ENCODE peak calls at places on chromosome 14, in ten cellular contexts. C is heart left ventricle, J is sigmoid colon, G is lung, X is ovary, S is gastrocnemius medialis, Q is suprapubic skin, I is psoas muscle, V is lower lobe of right lung, W is HL-60. B is an unnamed sample.

GRCh38 chr14:105897725-105898113 is 371.3 kb downstream of the TMEM121 start:
- DNase-seq in G (no peak), S (no peak), W (no peak), V (no peak), X (no peak), J (no peak), C (peak), I (peak), Q (no peak), B (no peak)

GRCh38 chr14:64721391-64721791 is 17.2 kb downstream of the PLEKHG3 start:
- DNase-seq in S (no peak), Q (no peak), X (no peak), W (no peak), G (no peak), C (peak), I (peak), J (peak), V (no peak), B (peak)

GRCh38 chr14:26026384-26026783 is 571.4 kb downstream of the NOVA1 start:
- DNase-seq in W (no peak), J (no peak), G (no peak), C (no peak), Q (no peak), X (no peak), I (no peak), V (no peak), S (no peak), B (no peak)

GRCh38 chr14:100348779-100349708 is 25.9 kb downstream of the SLC25A47 start:
- DNase-seq in G (no peak), V (no peak), C (no peak), W (no peak), S (no peak), Q (peak), X (no peak), I (no peak), J (no peak), B (no peak)

GRCh38 chr14:81868172-81868571 is 334.5 kb upstream of the SEL1L start:
- DNase-seq in I (no peak), S (no peak), C (no peak), G (no peak), Q (no peak), W (no peak), J (no peak), V (no peak), X (no peak), B (no peak)

GRCh38 chr14:31578266-31578665 is 17.1 kb downstream of the NUBPL start:
- DNase-seq in S (no peak), J (no peak), C (no peak), X (no peak), I (no peak), Q (no peak), G (no peak), V (no peak), W (no peak), B (no peak)

GRCh38 chr14:32078030-32078793 is 1.1 kb downstream of the ARHGAP5 start:
- DNase-seq in V (peak), G (peak), J (peak), Q (no peak), I (peak), W (no peak), C (peak), S (no peak), X (no peak), B (peak)

GRCh38 chr14:22432348-22432976 is 156.6 kb downstream of the DAD1 start:
- DNase-seq in V (no peak), S (no peak), I (no peak), C (peak), G (peak), Q (no peak), J (no peak), W (no peak), X (peak), B (no peak)

GRCh38 chr14:72616294-72616693 is 277.6 kb downstream of the DPF3 start:
- DNase-seq in W (no peak), Q (peak), X (no peak), V (no peak), J (no peak), G (no peak), C (no peak), S (peak), I (no peak), B (peak)

GRCh38 chr14:93830753-93831461 is 42.6 kb upstream of the PRIMA1 start:
- DNase-seq in X (no peak), C (no peak), S (no peak), V (no peak), Q (no peak), G (no peak), I (no peak), J (no peak), W (no peak), B (no peak)

GRCh38 chr14:45249847-45250575 is 3.0 kb downstream of the MIS18BP1 start:
- DNase-seq in X (no peak), W (no peak), C (peak), S (no peak), J (peak), I (no peak), V (no peak), G (no peak), Q (no peak), B (no peak)

DNA sequence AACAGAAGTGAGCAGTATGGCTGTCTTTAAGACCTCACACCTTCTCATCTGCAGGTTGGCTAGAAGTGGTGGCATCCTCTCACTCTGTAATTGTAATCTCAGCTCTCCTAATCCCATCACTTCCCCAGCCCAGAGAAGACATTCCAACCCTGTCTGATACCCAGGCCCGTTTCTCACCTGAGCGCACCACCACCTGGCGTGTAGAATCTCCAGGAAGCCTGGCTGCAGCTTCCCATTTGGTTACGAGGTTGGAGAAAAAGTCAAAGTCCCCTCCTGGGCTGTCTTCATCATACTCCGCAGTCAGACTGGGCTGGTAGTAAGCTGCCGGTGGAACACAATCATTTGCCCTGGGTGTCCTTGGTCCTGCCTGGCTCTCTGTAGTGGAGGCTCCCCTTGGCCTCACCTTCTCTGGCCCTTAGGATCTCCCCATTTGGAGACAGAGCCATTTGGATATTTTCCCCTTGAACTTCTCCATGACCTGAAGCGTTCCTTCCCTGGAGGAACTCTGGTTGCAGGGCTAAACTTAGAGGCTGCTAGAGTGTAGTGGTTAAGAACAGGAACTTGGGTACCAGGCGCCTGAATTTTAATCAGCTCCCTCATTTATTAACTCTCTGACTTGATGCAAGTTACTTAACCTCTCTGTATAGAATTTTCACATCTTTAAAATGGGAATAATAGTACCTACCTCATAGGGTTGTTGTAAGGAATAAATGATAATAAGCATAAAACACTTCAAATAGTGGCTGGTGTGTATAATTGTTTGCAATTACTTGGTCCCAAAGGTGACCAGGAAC is 1.8 kb downstream of the SDR39U1 start:
- DNase-seq in X (no peak), W (no peak), C (no peak), V (no peak), I (no peak), G (no peak), Q (no peak), J (no peak), S (no peak), B (no peak)
- H3K27ac ChIP-seq in X (peak), W (no peak), C (peak), V (peak), I (peak), G (peak), Q (peak), J (peak), S (peak), B (peak)

GRCh38 chr14:50023671-50024490 is 92.5 kb downstream of the VCPKMT start:
- DNase-seq in S (peak), V (no peak), G (no peak), C (no peak), I (no peak), Q (no peak), J (peak), W (no peak), X (no peak), B (no peak)
- H3K4me3 ChIP-seq in S (no peak), V (no peak), G (no peak), C (no peak), I (no peak), Q (no peak), J (peak), W (no peak), X (peak), B (peak)

GRCh38 chr14:37591311-37591940 is 3.6 kb downstream of the FOXA1 start:
- DNase-seq in S (no peak), J (no peak), C (no peak), I (no peak), X (no peak), V (peak), W (no peak), G (no peak), Q (no peak), B (no peak)
- TF ChIP-seq CTCF in S (no peak), J (no peak), C (no peak), I (no peak), X (no peak), V (peak), W (no peak), G (no peak), Q (no peak), B (no peak)

GRCh38 chr14:53948181-53948884 is 8.3 kb downstream of the BMP4 start:
- DNase-seq in S (no peak), I (no peak), Q (no peak), C (no peak), G (no peak), X (no peak), W (no peak), V (no peak), J (no peak), B (no peak)
- H3K27ac ChIP-seq in S (no peak), I (no peak), Q (no peak), C (no peak), G (no peak), X (no peak), W (no peak), V (no peak), J (no peak), B (no peak)

DNA sequence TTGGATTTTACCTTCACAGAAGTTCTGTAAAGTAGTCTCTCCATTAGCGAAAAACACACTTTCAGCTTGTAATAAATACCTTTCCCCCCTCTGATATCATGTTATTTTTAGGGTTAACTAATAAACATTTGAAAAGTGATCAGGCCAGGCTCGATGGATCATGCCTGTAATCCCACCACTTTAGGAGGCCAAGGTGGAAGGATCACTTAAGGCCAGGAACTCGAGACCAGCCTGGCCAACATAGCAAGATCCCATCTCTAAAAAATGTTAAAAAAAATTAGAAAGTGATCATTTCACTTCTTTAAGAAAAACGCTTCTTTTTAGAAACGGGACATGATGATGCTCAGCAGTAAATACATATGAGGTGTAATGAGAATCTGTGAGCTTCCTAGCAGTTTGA is 2.0 kb downstream of the CDKL1 start:
- DNase-seq in C (no peak), V (no peak), G (no peak), W (no peak), J (no peak), Q (no peak), X (no peak), I (no peak), S (no peak), B (no peak)
- H3K4me3 ChIP-seq in C (no peak), V (peak), G (no peak), W (no peak), J (peak), Q (peak), X (peak), I (no peak), S (no peak), B (no peak)

GRCh38 chr14:71552809-71553208 is 379.4 kb upstream of the RGS6 start:
- DNase-seq in V (no peak), S (no peak), J (no peak), G (no peak), X (no peak), I (no peak), W (no peak), C (no peak), Q (no peak), B (no peak)
- TF ChIP-seq CTCF in V (no peak), S (no peak), J (no peak), G (no peak), X (no peak), I (no peak), W (no peak), C (no peak), Q (no peak), B (no peak)

DNA sequence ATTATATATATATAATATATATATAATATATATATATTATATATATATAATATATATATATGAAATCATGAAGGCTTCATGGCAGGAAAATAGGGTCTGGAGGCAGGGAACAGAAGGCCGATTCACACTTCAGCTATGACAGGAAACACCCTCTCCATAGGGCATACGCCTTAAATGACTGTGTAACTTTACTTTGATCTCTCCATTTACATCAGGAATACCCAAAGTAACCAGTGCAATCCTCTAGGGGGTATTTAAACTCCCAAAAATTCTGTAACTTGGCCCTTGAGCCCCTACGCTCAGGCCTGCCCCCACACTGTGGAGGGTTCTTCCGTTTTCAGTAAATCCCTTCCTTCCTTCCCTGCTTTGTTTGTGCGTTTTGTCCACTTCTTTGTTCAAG is 40.4 kb upstream of the PPP2R5C start:
- DNase-seq in Q (peak), I (no peak), C (no peak), S (no peak), G (no peak), X (no peak), V (no peak), W (no peak), J (no peak), B (peak)
- H3K27ac ChIP-seq in Q (peak), I (no peak), C (peak), S (no peak), G (no peak), X (no peak), V (peak), W (no peak), J (no peak), B (no peak)

GRCh38 chr14:73743431-73743931 is 29.3 kb upstream of the PNMA1 start:
- DNase-seq in S (no peak), C (peak), V (peak), J (peak), W (peak), X (no peak), Q (no peak), G (peak), I (peak), B (peak)

GRCh38 chr14:73744175-73744867 is 30.1 kb upstream of the PNMA1 start:
- DNase-seq in G (no peak), V (no peak), C (no peak), S (no peak), W (no peak), X (no peak), J (no peak), I (no peak), Q (no peak), B (peak)

GRCh38 chr14:73746540-73747385 is 32.6 kb upstream of the PNMA1 start:
- DNase-seq in G (no peak), V (no peak), I (no peak), W (no peak), X (no peak), S (no peak), C (no peak), Q (no peak), J (peak), B (peak)

GRCh38 chr14:73745571-73746539 is 31.7 kb upstream of the PNMA1 start:
- DNase-seq in X (no peak), S (no peak), Q (no peak), V (no peak), J (peak), W (no peak), C (no peak), G (no peak), I (no peak), B (peak)

DNA sequence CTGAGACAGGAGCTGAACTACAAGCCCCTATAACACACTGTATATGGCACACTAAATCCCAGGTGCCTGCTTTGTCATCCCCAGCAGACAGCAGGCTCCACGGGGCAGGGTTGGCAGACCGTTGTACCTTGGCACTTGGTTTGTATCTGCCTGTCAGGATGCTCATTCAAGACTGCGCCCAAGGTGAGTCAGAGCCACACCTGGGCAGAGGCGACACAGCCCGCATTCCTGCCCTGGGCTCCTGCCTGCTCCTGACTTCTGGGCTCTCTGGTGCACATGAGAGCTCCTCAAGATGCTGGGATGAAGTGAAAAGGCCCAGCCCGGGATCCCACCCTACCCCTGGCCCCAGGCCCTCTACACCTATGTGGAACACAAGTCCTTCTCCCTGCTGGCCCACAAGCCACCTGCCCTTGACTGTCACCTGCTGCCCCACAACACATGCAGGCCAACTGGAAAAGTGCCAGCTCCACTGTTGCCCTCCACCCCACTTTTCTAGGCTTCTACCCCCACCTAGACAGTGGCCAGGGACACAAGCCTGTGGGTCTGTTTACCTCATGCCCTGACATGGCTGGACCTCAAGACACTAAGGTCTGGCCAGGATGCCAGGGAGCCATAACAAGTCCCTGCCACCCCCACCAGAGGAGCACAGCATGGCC is 30.8 kb upstream of the PNMA1 start:
- DNase-seq in G (peak), Q (no peak), I (no peak), J (peak), C (no peak), S (no peak), W (no peak), X (no peak), V (peak), B (no peak)
- H3K4me3 ChIP-seq in G (no peak), Q (no peak), I (no peak), J (no peak), C (no peak), S (no peak), W (no peak), X (no peak), V (no peak), B (no peak)

GRCh38 chr14:74785056-74785613 is 22.0 kb downstream of the YLPM1 start:
- DNase-seq in I (no peak), X (no peak), C (no peak), G (no peak), W (no peak), S (no peak), Q (no peak), J (no peak), V (no peak), B (no peak)

GRCh38 chr14:74784634-74785033 is 21.5 kb downstream of the YLPM1 start:
- DNase-seq in Q (no peak), W (no peak), S (no peak), G (no peak), C (no peak), I (no peak), X (no peak), J (no peak), V (no peak), B (no peak)

GRCh38 chr14:74792249-74793039 is 29.3 kb downstream of the YLPM1 start:
- DNase-seq in S (no peak), G (no peak), V (no peak), C (no peak), J (no peak), X (no peak), Q (no peak), W (no peak), I (no peak), B (no peak)

GRCh38 chr14:74786916-74787315 is 23.8 kb downstream of the YLPM1 start:
- DNase-seq in Q (no peak), W (no peak), V (no peak), G (no peak), I (no peak), S (no peak), X (no peak), C (no peak), J (no peak), B (no peak)
- TF ChIP-seq CTCF in Q (no peak), W (no peak), V (no peak), G (no peak), I (no peak), S (no peak), X (no peak), C (no peak), J (no peak), B (no peak)